ENCODE peak calls at places on chromosomes 7 and 10, in four cellular contexts. G, O, Q and P are unnamed samples.

GRCh38 chr7:26318921-26319320 is 27.3 kb downstream of the SNX10 start:
- DNase-seq in G (no peak), O (no peak), Q (no peak), P (no peak)

GRCh38 chr7:28410628-28411578 is 1.4 kb upstream of the CREB5 start:
- DNase-seq in G (no peak), O (no peak), Q (peak), P (peak)

GRCh38 chr10:84429926-84430520 is 101.6 kb downstream of the CCSER2 start:
- DNase-seq in G (peak), O (peak), Q (peak), P (peak)

GRCh38 chr10:132096223-132096622 is 30.5 kb downstream of the JAKMIP3 start:
- DNase-seq in G (peak), O (no peak), Q (no peak), P (no peak)

GRCh38 chr7:155570991-155571390 is 24.6 kb upstream of the CNPY1 start:
- DNase-seq in G (no peak), O (no peak), Q (no peak), P (no peak)

GRCh38 chr7:30472771-30473392 is 5.7 kb downstream of the NOD1 start:
- DNase-seq in G (no peak), O (no peak), Q (no peak), P (no peak)

GRCh38 chr10:101952196-101952595 is 103.8 kb downstream of the ARMH3 start:
- DNase-seq in G (no peak), O (no peak), Q (no peak), P (no peak)

GRCh38 chr7:116679495-116679894 is 7.5 kb downstream of the MET start:
- DNase-seq in G (no peak), O (no peak), Q (no peak), P (no peak)

GRCh38 chr7:98737176-98737575 is 120.1 kb downstream of the NPTX2 start:
- DNase-seq in G (no peak), O (no peak), Q (no peak), P (no peak)

GRCh38 chr10:88657901-88658300 is 6.3 kb upstream of the LIPF start:
- DNase-seq in G (no peak), O (no peak), Q (no peak), P (no peak)

GRCh38 chr10:86020139-86020538 is 346.5 kb downstream of the GRID1 start:
- DNase-seq in G (no peak), O (no peak), Q (no peak), P (no peak)

GRCh38 chr10:130230611-130231010 is 94.4 kb downstream of the GLRX3 start:
- DNase-seq in G (no peak), O (no peak), Q (no peak), P (no peak)

GRCh38 chr10:119370046-119370770 is 162.8 kb downstream of the GRK5 start:
- DNase-seq in G (no peak), O (no peak), Q (no peak), P (no peak)

GRCh38 chr7:18866359-18867036 is 250.9 kb downstream of the TWIST1 start:
- DNase-seq in G (no peak), O (no peak), Q (peak), P (peak)

GRCh38 chr7:45456747-45457146 is 117.4 kb upstream of the ADCY1 start:
- DNase-seq in G (no peak), O (no peak), Q (no peak), P (no peak)

GRCh38 chr7:65441010-65441409 is 67.4 kb downstream of the ZNF92 start:
- DNase-seq in G (no peak), O (no peak), Q (no peak), P (no peak)

GRCh38 chr10:3452683-3453388 is 280.3 kb upstream of the PITRM1 start:
- DNase-seq in G (no peak), O (no peak), Q (no peak), P (no peak)

GRCh38 chr10:48801026-48801425 is 116.4 kb downstream of the WDFY4 start:
- DNase-seq in G (no peak), O (no peak), Q (peak), P (no peak)

GRCh38 chr7:135320277-135320676 is 86.6 kb downstream of the STRA8 start:
- DNase-seq in G (no peak), O (no peak), Q (no peak), P (peak)

GRCh38 chr10:84654671-84655070 is 326.3 kb downstream of the CCSER2 start:
- DNase-seq in G (no peak), O (no peak), Q (no peak), P (no peak)

GRCh38 chr7:543790-544527 is 24.3 kb upstream of the PDGFA start:
- DNase-seq in G (no peak), O (no peak), Q (no peak), P (no peak)

GRCh38 chr7:2036786-2037185 is 196.0 kb downstream of the MAD1L1 start:
- DNase-seq in G (no peak), O (no peak), Q (no peak), P (no peak)

GRCh38 chr7:135808206-135808605 is 59.6 kb upstream of the FAM180A start:
- DNase-seq in G (no peak), O (no peak), Q (no peak), P (no peak)

DNA sequence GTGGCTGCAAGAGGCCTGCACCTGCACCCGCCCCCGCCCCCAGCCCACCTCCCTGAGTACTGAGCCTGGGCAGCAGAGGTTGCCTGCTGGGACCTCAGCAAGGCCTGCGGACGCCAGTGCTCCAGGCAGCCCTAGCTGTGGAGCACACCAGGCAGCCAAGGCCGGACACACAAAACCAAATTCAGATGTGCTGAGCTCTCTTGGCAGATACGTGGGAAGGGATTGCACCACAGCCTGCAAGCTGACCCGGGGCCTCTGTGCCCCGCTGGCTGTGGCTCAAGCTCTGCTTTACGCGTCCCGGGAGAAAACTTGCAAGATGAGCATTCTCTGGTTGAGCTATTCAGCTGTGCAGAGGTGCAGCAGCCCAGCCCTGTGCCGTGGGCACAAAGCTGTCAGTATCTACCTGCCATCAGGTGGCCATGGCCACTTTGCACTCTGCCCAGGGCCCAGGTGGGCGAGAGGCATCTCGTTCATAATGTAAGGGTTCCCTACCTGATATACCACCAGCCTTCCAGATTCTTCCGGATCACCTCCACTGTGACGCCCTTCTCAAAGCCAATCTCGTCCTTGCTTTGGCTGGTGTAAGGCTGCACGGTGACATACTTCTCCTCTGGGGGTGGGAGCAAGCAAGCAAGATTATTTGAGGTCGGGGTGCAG is 123.3 kb downstream of the NEURL1 start:
- DNase-seq in G (no peak), O (no peak), Q (no peak), P (peak)
- TF ChIP-seq POLR2AphosphoS5 in G (no peak), O (no peak), Q (no peak), P (no peak)

GRCh38 chr7:69862413-69863064 is 264.3 kb downstream of the AUTS2 start:
- DNase-seq in G (no peak), O (no peak), Q (no peak), P (no peak)
- TF ChIP-seq POLR2AphosphoS5 in G (no peak), O (no peak), Q (no peak), P (no peak)

GRCh38 chr7:106517508-106517907 is 143.4 kb downstream of the CCDC71L start:
- DNase-seq in G (no peak), O (no peak), Q (no peak), P (no peak)

GRCh38 chr7:106514887-106515286 is 146.1 kb downstream of the CCDC71L start:
- DNase-seq in G (no peak), O (no peak), Q (no peak), P (no peak)

GRCh38 chr7:106515321-106515720 is 145.6 kb downstream of the CCDC71L start:
- DNase-seq in G (no peak), O (no peak), Q (no peak), P (no peak)

DNA sequence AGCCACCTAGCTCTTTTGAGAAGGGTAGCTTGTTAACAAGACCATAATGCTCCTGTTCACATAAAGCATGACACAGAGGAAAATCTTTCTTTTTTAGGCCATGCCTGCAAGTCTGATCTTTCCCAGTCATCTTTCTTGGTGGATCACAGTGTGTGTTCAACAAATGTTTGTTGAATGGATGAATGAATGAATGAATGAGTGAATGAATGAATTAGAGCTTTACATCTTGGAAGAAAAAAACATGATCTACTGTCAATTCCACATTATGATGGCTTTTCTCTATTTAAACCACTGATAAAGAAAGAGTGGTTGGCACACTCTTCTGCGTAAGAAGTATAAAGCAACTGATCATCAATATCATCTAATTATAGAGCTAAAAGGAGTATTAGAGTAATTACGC is 148.7 kb downstream of the CCDC71L start:
- DNase-seq in G (no peak), O (no peak), Q (no peak), P (no peak)
- TF ChIP-seq POLR2AphosphoS5 in G (no peak), O (no peak), Q (no peak), P (no peak)

DNA sequence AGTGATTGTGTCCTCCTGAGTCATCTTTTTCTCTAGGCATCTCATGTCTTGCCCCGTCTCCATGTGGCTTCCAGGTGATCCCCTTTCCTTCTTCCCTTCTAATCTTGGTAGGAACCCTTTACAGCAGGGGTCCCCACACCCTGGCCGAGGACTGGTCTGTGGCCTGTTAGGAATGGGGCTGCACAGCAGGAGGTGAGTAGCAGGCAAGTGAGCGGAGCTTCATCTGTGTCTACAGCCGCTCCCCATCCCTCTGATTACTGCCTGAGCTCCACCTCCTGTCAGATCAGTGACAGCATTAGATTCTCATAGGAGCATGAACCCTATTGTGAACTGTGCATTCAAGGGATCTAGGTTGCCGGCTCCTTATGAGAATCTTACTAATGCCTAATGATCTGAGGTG is 13.9 kb upstream of the EIF5AL1 start:
- DNase-seq in G (no peak), O (no peak), Q (no peak), P (no peak)
- TF ChIP-seq POLR2AphosphoS5 in G (no peak), O (no peak), Q (no peak), P (no peak)